ENCODE peak calls at places on chromosomes 11 and 22, in ten cellular contexts. V is lower leg skin; C is CD8-positive, alpha-beta T cell; S is breast epithelium; O is cardiac muscle cell; T is PC-9; M is PC-3; U is HCT116; L is RWPE2; G is CD4-positive, alpha-beta T cell. D is an unnamed sample.

GRCh38 chr11:17256512-17256911 is 20.0 kb upstream of the NUCB2 start:
- DNase-seq in V (no peak), C (no peak), S (no peak), O (peak), T (peak), M (peak), U (no peak), L (no peak), G (no peak), D (no peak)

GRCh38 chr11:5631426-5631825 is 6.6 kb downstream of the TRIM34 start:
- DNase-seq in V (no peak), C (no peak), S (no peak), O (peak), T (no peak), M (no peak), U (no peak), L (no peak), G (no peak), D (no peak)

GRCh38 chr22:48042621-48043395 is 1280.4 kb downstream of the TBC1D22A start:
- DNase-seq in V (peak), C (no peak), S (no peak), O (no peak), T (no peak), M (no peak), U (no peak), L (no peak), G (no peak), D (no peak)

GRCh38 chr22:19488884-19489843 is 9.4 kb downstream of the CDC45 start:
- DNase-seq in V (no peak), C (no peak), S (no peak), O (peak), T (no peak), M (peak), U (no peak), L (no peak), G (no peak), D (no peak)

GRCh38 chr11:93519179-93519578 is 24.0 kb downstream of the SMCO4 start:
- DNase-seq in V (no peak), C (no peak), S (no peak), O (no peak), T (no peak), M (no peak), U (no peak), L (no peak), G (no peak), D (no peak)

GRCh38 chr11:34223021-34223813 is 117.8 kb downstream of the NAT10 start:
- DNase-seq in V (peak), C (no peak), S (no peak), O (peak), T (no peak), M (peak), U (no peak), L (no peak), G (no peak), D (no peak)

GRCh38 chr11:6418199-6418957 is 516 bp downstream of the APBB1 start:
- DNase-seq in V (no peak), C (no peak), S (no peak), O (no peak), T (no peak), M (no peak), U (no peak), L (no peak), G (peak), D (peak)

GRCh38 chr22:26479043-26479791 is 4.4 kb downstream of the HPS4 start:
- DNase-seq in V (no peak), C (no peak), S (no peak), O (no peak), T (no peak), M (no peak), U (no peak), L (no peak), G (no peak), D (no peak)

GRCh38 chr11:44760917-44761545 is 34.3 kb downstream of the TSPAN18 start:
- DNase-seq in V (peak), C (no peak), S (no peak), O (peak), T (peak), M (peak), U (peak), L (no peak), G (no peak), D (no peak)

GRCh38 chr11:91904792-91905785 is 319.5 kb upstream of the FAT3 start:
- DNase-seq in V (no peak), C (no peak), S (no peak), O (no peak), T (no peak), M (no peak), U (no peak), L (no peak), G (no peak), D (no peak)

GRCh38 chr22:27799334-27800249 is 2.0 kb downstream of the MN1 start:
- DNase-seq in V (no peak), C (no peak), S (no peak), O (no peak), T (no peak), M (peak), U (no peak), L (no peak), G (no peak), D (peak)

GRCh38 chr22:49954354-49954753 is 6.2 kb upstream of the PIM3 start:
- DNase-seq in V (no peak), C (no peak), S (peak), O (no peak), T (no peak), M (no peak), U (no peak), L (no peak), G (no peak), D (no peak)

GRCh38 chr22:43238526-43239006 is 51.6 kb upstream of the TTLL12 start:
- DNase-seq in V (no peak), C (no peak), S (no peak), O (no peak), T (no peak), M (no peak), U (no peak), L (no peak), G (no peak), D (no peak)

GRCh38 chr11:130498181-130498580 is 49.7 kb downstream of the ADAMTS15 start:
- DNase-seq in V (no peak), C (no peak), S (no peak), O (no peak), T (no peak), M (no peak), U (no peak), L (no peak), G (no peak), D (no peak)

GRCh38 chr22:12601870-12602779 is 2925.9 kb upstream of the OR11H1 start:
- DNase-seq in V (peak), C (no peak), S (no peak), O (no peak), T (no peak), M (no peak), U (no peak), L (peak), G (no peak), D (no peak)

GRCh38 chr11:35907648-35908431 is 36.0 kb upstream of the LDLRAD3 start:
- DNase-seq in V (no peak), C (no peak), S (no peak), O (peak), T (peak), M (peak), U (peak), L (no peak), G (no peak), D (no peak)

GRCh38 chr11:64400096-64400495 is 41.1 kb downstream of the RPS6KA4 start:
- DNase-seq in V (no peak), C (no peak), S (no peak), O (no peak), T (peak), M (peak), U (no peak), L (no peak), G (no peak), D (no peak)

GRCh38 chr11:108645956-108646355 is 18.9 kb upstream of the DDX10 start:
- DNase-seq in V (no peak), C (no peak), S (no peak), O (no peak), T (peak), M (no peak), U (no peak), L (no peak), G (no peak), D (no peak)

GRCh38 chr11:111336582-111337256 is 38.4 kb downstream of the POU2AF3 start:
- DNase-seq in V (no peak), C (no peak), S (no peak), O (peak), T (peak), M (no peak), U (no peak), L (no peak), G (no peak), D (no peak)

GRCh38 chr11:63536669-63537292 is at the start of gene PLAAT4:
- DNase-seq in V (peak), C (no peak), S (no peak), O (peak), T (no peak), M (peak), U (no peak), L (no peak), G (peak), D (no peak)

GRCh38 chr22:34105461-34106062 is 185.3 kb upstream of the LARGE1 start:
- DNase-seq in V (no peak), C (no peak), S (no peak), O (no peak), T (no peak), M (peak), U (no peak), L (no peak), G (no peak), D (peak)

GRCh38 chr11:64351136-64351631 is 7.8 kb upstream of the RPS6KA4 start:
- DNase-seq in V (no peak), C (no peak), S (no peak), O (no peak), T (no peak), M (no peak), U (no peak), L (peak), G (no peak), D (no peak)

GRCh38 chr11:103279821-103280220 is 170.6 kb downstream of the DYNC2H1 start:
- DNase-seq in V (no peak), C (no peak), S (no peak), O (no peak), T (peak), M (peak), U (no peak), L (no peak), G (no peak), D (no peak)

GRCh38 chr11:130133716-130134115 is 25.9 kb upstream of the ST14 start:
- DNase-seq in V (no peak), C (no peak), S (no peak), O (no peak), T (no peak), M (no peak), U (no peak), L (no peak), G (no peak), D (no peak)

GRCh38 chr11:69298778-69299461 is 5.0 kb downstream of the MYEOV start:
- DNase-seq in V (no peak), C (no peak), S (no peak), O (no peak), T (peak), M (peak), U (no peak), L (no peak), G (no peak), D (no peak)

GRCh38 chr11:77473801-77474508 is at the start of gene PAK1:
- DNase-seq in V (peak), C (peak), S (peak), O (peak), T (peak), M (peak), U (peak), L (peak), G (peak), D (peak)

GRCh38 chr11:77470971-77471370 is 2.9 kb downstream of the PAK1 start:
- DNase-seq in V (no peak), C (no peak), S (no peak), O (no peak), T (no peak), M (no peak), U (no peak), L (no peak), G (no peak), D (no peak)

GRCh38 chr11:77473001-77473800 is 693 bp downstream of the PAK1 start:
- DNase-seq in V (peak), C (peak), S (peak), O (peak), T (peak), M (peak), U (no peak), L (no peak), G (peak), D (peak)

GRCh38 chr11:77470504-77470903 is 3.4 kb downstream of the PAK1 start:
- DNase-seq in V (no peak), C (no peak), S (no peak), O (no peak), T (no peak), M (no peak), U (no peak), L (no peak), G (no peak), D (no peak)

GRCh38 chr11:77471520-77472234 is 2.2 kb downstream of the PAK1 start:
- DNase-seq in V (no peak), C (no peak), S (no peak), O (peak), T (peak), M (peak), U (no peak), L (no peak), G (no peak), D (peak)
- TF ChIP-seq CTCF in V (no peak), C (peak), S (no peak), O (peak), T (peak), M (peak), U (peak), L (peak), G (no peak), D (peak)

GRCh38 chr11:121321614-121322243 is 29.2 kb downstream of the SC5D start:
- DNase-seq in V (no peak), C (no peak), S (no peak), O (peak), T (no peak), M (peak), U (peak), L (no peak), G (peak), D (no peak)
- TF ChIP-seq CTCF in V (no peak), C (no peak), S (peak), O (peak), T (peak), M (peak), U (peak), L (peak), G (peak), D (no peak)

DNA sequence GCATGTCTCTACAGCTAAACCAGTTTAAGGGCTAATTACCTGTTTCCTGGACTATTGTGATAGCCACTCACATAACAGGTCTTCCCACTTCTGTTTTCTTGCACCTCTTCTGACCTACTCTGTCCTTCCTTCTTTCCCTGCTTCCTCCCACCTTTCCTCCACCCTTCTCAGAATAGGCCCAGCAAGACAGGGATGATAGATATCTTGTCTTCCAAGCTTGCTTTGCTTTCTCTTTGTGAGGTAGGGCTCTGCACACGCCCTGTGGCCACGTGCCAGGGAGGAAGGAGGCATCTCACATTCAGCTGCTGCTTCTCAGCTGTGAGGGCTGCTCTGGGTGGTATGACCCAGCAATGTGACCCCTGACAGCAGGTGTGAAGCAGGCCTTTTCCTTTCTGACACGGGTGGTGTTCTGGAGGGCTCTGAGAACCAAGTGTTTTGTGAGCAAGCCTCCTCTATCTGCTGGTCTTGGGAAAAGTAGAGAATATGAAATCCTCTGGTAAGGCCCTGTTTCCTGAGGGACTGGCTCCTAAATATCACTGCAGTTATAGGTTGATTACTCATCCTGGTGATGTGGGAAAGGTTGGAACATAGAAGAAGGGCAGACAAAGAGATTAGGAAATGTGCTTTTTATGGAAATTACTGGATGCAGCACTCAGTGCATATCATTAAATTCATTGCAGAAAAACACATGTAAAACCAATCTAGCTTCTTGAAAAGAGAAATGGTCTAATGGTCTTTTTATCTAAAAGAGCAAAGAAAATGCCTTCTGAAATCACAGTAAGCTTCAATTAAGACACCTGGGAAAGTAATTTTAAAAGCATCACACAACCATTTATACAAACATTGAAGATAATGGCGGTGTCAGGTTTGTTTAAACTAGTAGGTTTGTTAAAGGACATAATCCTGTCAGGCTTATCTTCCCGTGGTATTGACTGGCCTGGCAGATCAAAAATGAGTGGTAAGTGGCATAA is 8.5 kb downstream of the AMOTL1 start:
- DNase-seq in V (peak), C (no peak), S (no peak), O (peak), T (peak), M (peak), U (no peak), L (no peak), G (no peak), D (no peak)
- TF ChIP-seq CTCF in V (no peak), C (no peak), S (no peak), O (no peak), T (no peak), M (no peak), U (no peak), L (no peak), G (no peak), D (no peak)

DNA sequence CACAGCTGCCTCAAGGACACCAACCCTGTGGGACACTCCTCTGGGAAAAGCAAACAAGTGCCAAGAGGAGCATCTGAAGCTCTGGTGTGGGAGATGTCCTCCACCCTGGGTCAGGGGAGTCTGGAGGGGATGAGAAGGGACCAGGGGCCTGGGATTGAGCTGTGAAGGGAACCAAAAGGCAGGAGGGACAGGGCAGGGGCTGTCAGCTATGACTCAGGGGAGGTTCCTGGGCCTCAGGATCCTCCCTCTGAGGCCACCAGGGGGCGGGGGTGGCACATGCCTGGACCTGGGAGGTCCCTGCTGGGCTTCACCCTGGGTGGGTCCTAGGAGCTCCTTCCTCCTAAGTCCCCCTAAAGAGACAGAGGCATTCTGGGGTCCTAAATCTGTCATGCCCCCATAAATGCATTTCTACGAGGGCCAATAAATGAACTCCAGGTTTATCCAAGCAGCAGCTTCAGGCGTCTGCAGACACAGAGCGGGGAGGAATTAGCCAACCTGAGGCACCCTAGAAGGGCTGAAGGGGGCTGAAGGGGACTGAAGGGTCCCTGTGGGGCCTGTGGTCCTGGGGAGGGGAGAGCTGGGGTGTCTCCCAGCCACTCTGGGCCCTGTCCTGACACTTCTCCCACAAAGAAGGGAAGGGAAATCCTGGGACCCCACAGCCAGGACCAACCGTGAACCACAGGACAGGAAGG is 31.9 kb upstream of the IGLL5 start:
- DNase-seq in V (no peak), C (no peak), S (no peak), O (peak), T (no peak), M (peak), U (no peak), L (no peak), G (peak), D (peak)
- TF ChIP-seq CTCF in V (no peak), C (peak), S (no peak), O (peak), T (peak), M (peak), U (peak), L (peak), G (peak), D (peak)

DNA sequence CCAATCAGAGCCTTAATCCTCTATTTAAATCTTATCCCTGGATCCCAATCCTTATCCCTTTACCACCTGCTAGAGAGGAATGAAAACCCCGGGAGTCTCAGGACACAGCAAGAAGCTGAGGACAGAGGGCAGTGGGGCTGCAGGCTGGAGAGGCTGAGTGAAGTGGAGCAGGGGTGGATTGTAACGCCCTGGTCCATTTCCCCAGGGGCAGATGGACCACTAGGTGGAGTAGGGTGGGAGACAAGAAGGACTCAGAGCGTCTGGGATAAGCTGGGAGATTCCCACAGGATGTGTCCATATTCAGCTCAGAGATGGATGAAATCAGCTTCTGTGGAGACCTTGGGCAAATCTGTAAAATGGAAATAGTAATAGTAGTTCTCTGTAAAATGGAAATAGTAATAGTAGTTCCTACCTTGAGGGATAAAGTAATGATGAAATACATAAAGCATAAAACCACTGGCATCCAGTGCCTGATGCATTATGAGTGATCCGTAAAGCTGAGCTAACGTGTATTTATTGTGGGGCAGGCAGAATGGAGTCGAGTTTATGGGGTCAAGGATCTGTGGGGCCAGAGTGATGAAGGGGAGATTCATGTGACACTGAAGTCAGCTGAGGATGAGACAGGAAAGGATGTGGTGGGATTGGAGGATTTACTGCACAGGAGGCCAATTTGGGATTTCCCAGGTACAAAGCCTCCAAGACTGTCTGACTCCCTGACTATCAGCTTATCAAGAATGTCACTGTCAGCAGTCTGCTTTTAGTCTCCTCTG is 1.9 kb upstream of the ROBO4 start:
- DNase-seq in V (peak), C (no peak), S (no peak), O (no peak), T (no peak), M (peak), U (no peak), L (no peak), G (no peak), D (no peak)
- TF ChIP-seq CTCF in V (no peak), C (no peak), S (no peak), O (no peak), T (no peak), M (peak), U (no peak), L (no peak), G (no peak), D (no peak)

GRCh38 chr11:73475549-73475948 is 99.3 kb downstream of the RELT start:
- DNase-seq in V (no peak), C (no peak), S (no peak), O (no peak), T (no peak), M (no peak), U (no peak), L (no peak), G (no peak), D (no peak)
- TF ChIP-seq CTCF in V (no peak), C (no peak), S (no peak), O (no peak), T (no peak), M (no peak), U (no peak), L (no peak), G (no peak), D (no peak)

GRCh38 chr22:38291201-38291777 is 18.5 kb upstream of the TMEM184B start:
- DNase-seq in V (no peak), C (no peak), S (no peak), O (no peak), T (peak), M (no peak), U (no peak), L (no peak), G (no peak), D (no peak)
- TF ChIP-seq CTCF in V (no peak), C (no peak), S (no peak), O (no peak), T (no peak), M (no peak), U (no peak), L (no peak), G (no peak), D (no peak)

D was measured in neural crest cell.